ENCODE peak calls at places on chromosomes 5 and 9, in five cellular contexts. H is NCI-H460, J is stomach, M is neural crest cell, N is NCI-H774. L is an unnamed sample.

GRCh38 chr5:7886849-7887460 is 18.0 kb downstream of the MTRR start:
- DNase-seq in N (peak; percentile 56), H (peak; percentile 36), M (no peak), J (no peak), L (no peak)

GRCh38 chr9:108622467-108622866 is 233.3 kb downstream of the ACTL7B start:
- DNase-seq in M (no peak), H (no peak), J (no peak), N (no peak), L (no peak)

GRCh38 chr5:112694853-112695709 is 42.6 kb upstream of the APC start:
- DNase-seq in H (no peak), M (no peak), J (no peak), N (no peak), L (no peak)

GRCh38 chr9:129122133-129122532 is 10.9 kb downstream of the PTPA start:
- DNase-seq in J (no peak), M (no peak), H (no peak), N (no peak), L (no peak)

GRCh38 chr9:87491488-87491887 is 6.2 kb upstream of the DAPK1 start:
- DNase-seq in M (no peak), J (no peak), N (no peak), H (no peak), L (no peak)

GRCh38 chr5:179452356-179453230 is 97.8 kb upstream of the RUFY1 start:
- DNase-seq in H (no peak), M (no peak), N (no peak), J (no peak), L (no peak)

GRCh38 chr5:122500245-122501086 is 188.4 kb downstream of the SNCAIP start:
- DNase-seq in J (no peak), M (peak; percentile 45), H (peak; percentile 50), N (no peak), L (no peak)

GRCh38 chr5:5598547-5599113 is 176.2 kb downstream of the ICE1 start:
- DNase-seq in H (peak; percentile 38), J (no peak), N (no peak), M (no peak), L (no peak)

GRCh38 chr5:127313847-127314473 is 23.4 kb downstream of the MEGF10 start:
- DNase-seq in J (peak; percentile 71), M (peak; percentile 50), H (peak; percentile 54), N (peak; percentile 28), L (peak; percentile 34)

GRCh38 chr5:95892784-95893354 is 68.8 kb downstream of the ELL2 start:
- DNase-seq in H (peak; percentile 46), J (peak; percentile 48), N (no peak), M (no peak), L (no peak)

GRCh38 chr5:174311531-174312269 is 266.2 kb downstream of the NSG2 start:
- DNase-seq in H (peak; percentile 40), N (peak; percentile 51), J (peak; percentile 72), M (peak; percentile 89), L (peak; percentile 54)